ENCODE peak calls at places on chromosome 3, in six cellular contexts. K is fibroblast of mammary gland, X is dorsolateral prefrontal cortex, H is AG09319, L is MM.1S, Y is GM12878. B is an unnamed sample.

GRCh38 chr3:140242818-140243276 is 307.9 kb downstream of the CLSTN2 start:
- DNase-seq in L (no peak), K (peak; percentile 38), X (no peak), H (no peak), Y (no peak), B (no peak)

GRCh38 chr3:159486580-159486979 is 502.1 kb upstream of the IL12A start:
- DNase-seq in L (no peak), H (no peak), X (no peak), Y (no peak), K (peak; percentile 6), B (no peak)

GRCh38 chr3:30527720-30528119 is 78.7 kb upstream of the TGFBR2 start:
- DNase-seq in Y (no peak), H (no peak), X (no peak), K (no peak), L (no peak), B (no peak)

GRCh38 chr3:46091046-46091445 is 63.8 kb upstream of the XCR1 start:
- DNase-seq in Y (no peak), H (no peak), L (no peak), X (no peak), K (no peak), B (no peak)

GRCh38 chr3:183762304-183762703 is 63.1 kb downstream of the MAP6D1 start:
- DNase-seq in K (peak; percentile 27), Y (no peak), H (no peak), L (no peak), X (no peak), B (no peak)

GRCh38 chr3:138378331-138378730 is 30.0 kb downstream of the MRAS start:
- DNase-seq in L (no peak), Y (no peak), X (no peak), K (no peak), H (no peak), B (no peak)

GRCh38 chr3:134605506-134605905 is 45.3 kb downstream of the KY start:
- DNase-seq in K (no peak), Y (no peak), L (no peak), X (no peak), H (no peak), B (no peak)

GRCh38 chr3:130393594-130393993 is 48.1 kb downstream of the COL6A5 start:
- DNase-seq in Y (no peak), K (no peak), L (no peak), X (no peak), H (no peak), B (no peak)

GRCh38 chr3:41682996-41683395 is 278.9 kb downstream of the ULK4 start:
- DNase-seq in Y (no peak), X (no peak), K (peak; percentile 48), L (no peak), H (peak; percentile 8), B (no peak)

GRCh38 chr3:27616031-27616430 is 106.1 kb downstream of the EOMES start:
- DNase-seq in Y (no peak), L (no peak), H (no peak), K (no peak), X (no peak), B (no peak)

DNA sequence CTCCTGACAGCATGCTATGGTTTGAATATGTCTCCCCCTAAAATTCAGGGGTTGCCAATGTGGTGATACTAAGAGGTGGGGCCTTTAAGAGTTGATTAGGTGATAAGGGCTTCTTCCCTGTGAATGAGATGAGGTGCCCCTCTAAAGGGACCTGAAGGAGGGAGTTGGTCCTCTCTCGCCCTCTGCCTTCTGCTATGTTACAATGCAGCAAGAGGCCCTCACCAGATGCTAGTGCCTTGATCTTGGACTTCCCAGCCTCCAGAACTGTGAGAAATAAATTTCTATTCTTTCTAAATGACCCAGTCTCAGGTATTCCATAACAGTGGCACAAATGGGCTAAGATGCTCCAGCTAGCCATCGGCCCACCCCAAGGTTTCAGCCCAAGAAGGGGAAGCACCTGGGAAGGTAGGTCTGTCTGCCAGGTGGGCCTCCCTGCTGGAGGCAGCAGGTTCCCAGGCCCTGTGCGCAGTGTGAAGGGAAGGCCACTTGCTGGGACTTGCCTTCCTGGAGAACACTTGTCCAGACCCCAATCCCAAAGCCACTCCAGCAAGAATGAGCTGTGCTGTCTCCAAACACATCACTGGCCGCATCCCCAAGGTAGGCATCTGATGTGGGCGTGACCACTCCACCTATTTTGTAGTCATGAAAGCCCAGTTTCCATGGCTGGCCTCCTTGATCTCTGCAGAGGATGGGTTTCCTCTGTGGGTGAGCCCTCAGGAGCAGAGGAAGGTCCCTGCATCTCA is 9.0 kb downstream of the TGM4 start:
- DNase-seq in Y (no peak), H (no peak), X (no peak), K (peak; percentile 34), L (no peak), B (no peak)
- TF ChIP-seq CTCF in Y (peak; percentile 11), H (no peak), X (no peak), K (no peak), L (no peak), B (no peak)

GRCh38 chr3:185935465-185936263 is 2.1 kb downstream of the TRA2B start:
- DNase-seq in L (no peak), X (no peak), H (no peak), K (no peak), Y (no peak), B (no peak)

GRCh38 chr3:185939721-185940120 is 1.9 kb upstream of the TRA2B start:
- DNase-seq in K (peak; percentile 49), H (no peak), L (no peak), Y (no peak), X (no peak), B (no peak)

GRCh38 chr3:185934726-185935464 is 2.9 kb downstream of the TRA2B start:
- DNase-seq in K (peak; percentile 56), X (no peak), L (no peak), Y (no peak), H (no peak), B (no peak)

GRCh38 chr3:185936814-185937688 is 763 bp downstream of the TRA2B start:
- DNase-seq in L (peak; percentile 89), K (peak; percentile 83), X (peak; percentile 68), Y (peak; percentile 48), H (peak; percentile 75), B (peak; percentile 91)

DNA sequence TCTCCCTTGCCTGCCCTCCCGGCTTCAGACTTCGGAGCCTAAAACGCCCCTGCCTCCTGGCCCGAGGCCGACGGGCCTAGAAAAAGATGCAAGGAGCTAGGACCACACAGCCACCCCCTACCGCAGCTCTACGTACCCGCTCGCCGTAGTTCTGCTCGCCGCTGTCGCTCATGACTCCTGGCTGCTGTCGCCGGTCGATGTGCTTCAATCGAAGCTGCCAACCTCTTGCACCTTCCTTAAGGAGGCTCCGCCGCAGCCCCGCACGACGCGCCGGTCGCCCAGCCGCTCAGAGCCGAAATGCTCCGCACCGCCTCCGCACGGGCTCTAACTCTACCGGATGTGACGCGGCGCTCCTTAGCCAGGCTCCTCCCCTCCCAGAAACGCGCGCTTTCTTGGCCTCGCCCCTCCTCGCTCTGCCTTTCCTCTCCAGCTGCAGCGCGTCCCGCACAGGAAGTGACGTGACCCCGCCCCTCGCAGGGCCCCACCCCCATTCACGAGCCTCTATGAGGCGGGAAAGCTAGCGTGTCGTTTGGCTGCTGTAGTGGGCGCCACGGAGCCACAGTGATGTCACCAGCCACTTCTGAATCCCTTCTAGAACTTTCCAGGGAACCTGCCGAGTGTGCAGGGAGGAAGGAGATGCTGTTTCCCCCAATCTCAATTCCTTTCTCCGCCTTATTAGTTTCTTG is at the start of gene TRA2B:
- DNase-seq in K (peak; percentile 97), X (peak; percentile 99), H (peak; percentile 96), L (peak; percentile 100), Y (peak; percentile 90), B (peak; percentile 97)
- TF ChIP-seq CTCF in K (peak; percentile 24), X (peak; percentile 36), H (peak; percentile 22), L (peak; percentile 50), Y (peak; percentile 31), B (no peak)

GRCh38 chr3:25381083-25381482 is 47.0 kb upstream of the RARB start:
- DNase-seq in Y (no peak), X (no peak), L (no peak), H (no peak), K (no peak), B (no peak)
- TF ChIP-seq CTCF in Y (no peak), X (no peak), L (no peak), H (no peak), K (no peak), B (no peak)

GRCh38 chr3:11509175-11510000 is 134.3 kb downstream of the VGLL4 start:
- DNase-seq in H (peak; percentile 83), X (no peak), L (no peak), K (peak; percentile 92), Y (no peak), B (no peak)

GRCh38 chr3:11513817-11514135 is 129.9 kb downstream of the VGLL4 start:
- DNase-seq in H (no peak), L (no peak), X (no peak), Y (no peak), K (no peak), B (no peak)

GRCh38 chr3:11517601-11518000 is 126.1 kb downstream of the VGLL4 start:
- DNase-seq in Y (no peak), X (no peak), L (no peak), H (no peak), K (no peak), B (no peak)

GRCh38 chr3:11510001-11510760 is 133.5 kb downstream of the VGLL4 start:
- DNase-seq in Y (no peak), H (no peak), X (no peak), K (no peak), L (no peak), B (peak; percentile 60)

DNA sequence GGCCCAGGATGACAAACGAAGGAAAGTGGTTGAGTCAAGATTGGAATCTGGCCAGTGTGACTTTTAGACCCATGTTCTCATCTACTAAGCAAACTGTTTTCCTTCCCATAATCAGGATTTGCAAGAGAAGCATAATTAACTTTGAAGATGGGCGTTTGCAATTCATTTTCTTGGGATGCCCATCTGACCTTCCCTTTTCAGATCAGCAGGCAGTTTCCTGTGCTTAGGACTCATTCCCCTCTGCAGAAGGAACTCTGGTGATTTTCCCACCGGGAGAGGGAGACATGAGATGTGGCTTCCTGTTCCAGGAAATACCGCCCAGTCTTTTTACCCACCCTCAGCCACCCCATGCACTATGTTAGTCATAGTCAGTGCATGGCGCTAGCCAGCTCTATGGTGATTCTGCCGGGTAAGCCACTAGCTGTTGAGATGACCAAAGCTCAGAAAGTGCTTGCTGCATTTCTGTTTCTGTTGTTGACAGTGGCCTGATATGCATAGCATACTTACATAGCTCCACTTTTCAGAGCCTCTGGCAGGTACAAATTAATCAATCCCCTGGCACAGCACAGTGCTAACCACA is 129.4 kb downstream of the VGLL4 start:
- DNase-seq in Y (no peak), X (no peak), H (no peak), K (peak; percentile 91), L (no peak), B (no peak)
- TF ChIP-seq CTCF in Y (no peak), X (no peak), H (no peak), K (no peak), L (no peak), B (no peak)

GRCh38 chr3:120420855-120421570 is 29.8 kb downstream of the FSTL1 start:
- DNase-seq in Y (no peak), L (no peak), X (no peak), H (no peak), K (peak; percentile 82), B (no peak)
- TF ChIP-seq CTCF in Y (no peak), L (no peak), X (no peak), H (peak; percentile 38), K (peak; percentile 16), B (no peak)

GRCh38 chr3:13308406-13308805 is 111.7 kb downstream of the NUP210 start:
- DNase-seq in H (no peak), Y (no peak), K (peak; percentile 30), X (peak; percentile 35), L (no peak), B (peak; percentile 45)
- TF ChIP-seq CTCF in H (peak; percentile 10), Y (peak; percentile 59), K (peak; percentile 35), X (peak; percentile 58), L (peak; percentile 48), B (no peak)

GRCh38 chr3:114411811-114412803 is 118.3 kb downstream of the TIGIT start:
- DNase-seq in H (no peak), K (peak; percentile 90), Y (no peak), L (no peak), X (no peak), B (no peak)
- TF ChIP-seq CTCF in H (peak; percentile 15), K (peak; percentile 18), Y (no peak), L (no peak), X (peak; percentile 18), B (no peak)

B was measured in mesothelial cell of epicardium.